ENCODE peak calls at places on chromosomes 11 and 22, in four cellular contexts. E is glutamatergic neuron, Z is SW 1271, B is MCF 10A. N is an unnamed sample.

GRCh38 chr11:27447288-27447914 is 25.2 kb downstream of the LGR4 start:
- DNase-seq in B (peak), E (no peak), Z (no peak), N (no peak)

GRCh38 chr11:123624974-123625373 is 29.4 kb downstream of the SCN3B start:
- DNase-seq in Z (no peak), E (no peak), B (peak), N (no peak)

GRCh38 chr11:72985645-72986044 is 156.5 kb downstream of the FCHSD2 start:
- DNase-seq in E (no peak), Z (no peak), B (no peak), N (no peak)

GRCh38 chr11:44877908-44878459 is 72.7 kb downstream of the TP53I11 start:
- DNase-seq in E (peak), B (no peak), Z (no peak), N (no peak)

GRCh38 chr11:78460468-78460867 is 42.8 kb upstream of the GAB2 start:
- DNase-seq in E (no peak), Z (no peak), B (no peak), N (no peak)

GRCh38 chr11:121460941-121461514 is 8.3 kb upstream of the SORL1-AS1 start:
- DNase-seq in Z (no peak), B (peak), E (no peak), N (no peak)

GRCh38 chr22:32619614-32620426 is 145.2 kb downstream of the FBXO7 start:
- DNase-seq in B (peak), Z (no peak), E (no peak), N (no peak)

GRCh38 chr11:94879006-94879405 is 94.3 kb downstream of the CWC15 start:
- DNase-seq in B (no peak), Z (no peak), E (no peak), N (no peak)

GRCh38 chr11:128465946-128466688 is 121.2 kb downstream of the ETS1 start:
- DNase-seq in Z (no peak), E (no peak), B (no peak), N (no peak)

GRCh38 chr11:64754919-64755662 is 4.7 kb downstream of the PYGM start:
- DNase-seq in E (no peak), Z (no peak), B (no peak), N (no peak)

GRCh38 chr11:74784234-74784633 is 35.6 kb downstream of the RNF169 start:
- DNase-seq in E (no peak), Z (no peak), B (no peak), N (no peak)

GRCh38 chr11:122681070-122681469 is 25.5 kb downstream of the UBASH3B start:
- DNase-seq in Z (no peak), E (no peak), B (no peak), N (peak)

GRCh38 chr11:134639586-134640330 is 227.7 kb upstream of the B3GAT1 start:
- DNase-seq in B (peak), Z (no peak), E (no peak), N (no peak)

GRCh38 chr11:121274332-121274991 is 18.1 kb upstream of the SC5D start:
- DNase-seq in Z (no peak), E (no peak), B (no peak), N (no peak)

GRCh38 chr11:70324354-70325115 is 54.0 kb downstream of the PPFIA1 start:
- DNase-seq in Z (no peak), B (no peak), E (no peak), N (no peak)

GRCh38 chr11:119479685-119480275 is 56.8 kb upstream of the THY1 start:
- DNase-seq in E (no peak), B (peak), Z (peak), N (peak)

GRCh38 chr11:119717839-119718534 is 11.0 kb downstream of the NECTIN1 start:
- DNase-seq in Z (no peak), B (no peak), E (no peak), N (no peak)

N was measured in cerebellar cortex.